ENCODE peak calls at places on chromosomes 4 and X, in seven cellular contexts. L, V, T, C, N, S and H are unnamed samples.

GRCh38 chr4:88616275-88616996 is 24.2 kb downstream of the HERC3 start:
- DNase-seq in L (no peak), V (no peak), N (no peak), C (no peak), S (no peak), T (no peak), H (no peak)

GRCh38 chrX:106987488-106987887 is 12.5 kb downstream of the MORC4 start:
- DNase-seq in C (no peak), S (no peak), T (no peak), N (no peak), V (no peak), L (no peak), H (no peak)

GRCh38 chr4:42767669-42768068 is 110.8 kb upstream of the ATP8A1 start:
- DNase-seq in S (no peak), C (no peak), N (no peak), T (no peak), L (no peak), V (no peak), H (no peak)

GRCh38 chr4:5704276-5704675 is 4.1 kb downstream of the EVC2 start:
- DNase-seq in T (no peak), S (no peak), L (no peak), C (no peak), V (no peak), N (no peak), H (no peak)

GRCh38 chr4:110550260-110550659 is 72.6 kb downstream of the PITX2 start:
- DNase-seq in S (no peak), V (no peak), T (no peak), C (peak; percentile 12), L (no peak), N (no peak), H (no peak)

GRCh38 chr4:151689211-151689991 is 71.4 kb downstream of the GATB start:
- DNase-seq in C (no peak), V (no peak), N (no peak), T (no peak), L (no peak), S (no peak), H (no peak)

GRCh38 chr4:147924604-147925412 is 192.9 kb downstream of the ARHGAP10 start:
- DNase-seq in L (no peak), V (no peak), S (no peak), T (no peak), N (no peak), C (peak; percentile 69), H (no peak)

GRCh38 chrX:129980540-129981206 is 1.8 kb upstream of the BCORL1 start:
- DNase-seq in C (peak; percentile 71), T (no peak), L (no peak), V (no peak), N (no peak), S (no peak), H (no peak)

GRCh38 chr4:185296665-185297460 is 87.5 kb downstream of the SNX25 start:
- DNase-seq in N (no peak), V (no peak), S (no peak), T (no peak), L (no peak), C (no peak), H (no peak)

GRCh38 chr4:25172964-25173917 is 13.0 kb upstream of the SEPSECS start:
- DNase-seq in V (no peak), T (peak; percentile 81), S (no peak), C (peak; percentile 62), L (no peak), N (no peak), H (no peak)

GRCh38 chr4:31458813-31459212 is 738.6 kb downstream of the PCDH7 start:
- DNase-seq in N (no peak), L (no peak), T (no peak), S (no peak), C (no peak), V (no peak), H (no peak)

GRCh38 chr4:159401791-159402380 is 299.0 kb downstream of the RAPGEF2 start:
- DNase-seq in T (peak; percentile 43), L (no peak), V (no peak), N (no peak), S (no peak), C (peak; percentile 15), H (no peak)

GRCh38 chrX:69068295-69069085 is 96.8 kb downstream of the PJA1 start:
- DNase-seq in T (no peak), L (no peak), V (no peak), S (no peak), C (no peak), N (no peak), H (no peak)

GRCh38 chr4:189081831-189082230 is 858.8 kb upstream of the FRG1 start:
- DNase-seq in V (no peak), C (no peak), S (no peak), L (no peak), T (no peak), N (no peak), H (no peak)

GRCh38 chr4:184968784-184969201 is 49.5 kb upstream of the HELT start:
- DNase-seq in S (no peak), V (no peak), N (no peak), L (no peak), C (peak; percentile 35), T (no peak), H (no peak)

GRCh38 chr4:185016946-185017797 is 1.1 kb upstream of the HELT start:
- DNase-seq in L (no peak), T (no peak), V (no peak), S (no peak), N (no peak), C (no peak), H (no peak)

GRCh38 chrX:1205681-1206611 is 6.5 kb downstream of the CRLF2 start:
- DNase-seq in N (no peak), C (peak; percentile 57), S (no peak), L (no peak), V (peak; percentile 64), T (peak; percentile 55), H (no peak)

GRCh38 chrX:153628665-153629064 is 18.3 kb upstream of the DUSP9 start:
- DNase-seq in L (no peak), V (no peak), T (no peak), N (no peak), C (no peak), S (no peak), H (no peak)

GRCh38 chr4:121676388-121677075 is 20.2 kb downstream of the ANXA5 start:
- DNase-seq in L (no peak), V (no peak), S (no peak), C (peak; percentile 84), N (no peak), T (no peak), H (no peak)

GRCh38 chr4:10186228-10187214 is 69.9 kb upstream of the WDR1 start:
- DNase-seq in L (no peak), V (no peak), N (no peak), T (no peak), S (no peak), C (no peak), H (no peak)

GRCh38 chr4:26736621-26737020 is 124.0 kb upstream of the STIM2 start:
- DNase-seq in V (no peak), T (no peak), N (no peak), C (no peak), S (no peak), L (no peak), H (no peak)

GRCh38 chr4:57091657-57092162 is 18.5 kb downstream of the IGFBP7 start:
- DNase-seq in L (no peak), C (no peak), S (no peak), N (no peak), T (no peak), V (no peak), H (no peak)

GRCh38 chrX:101229155-101229554 is 9.6 kb downstream of the DRP2 start:
- DNase-seq in C (no peak), L (no peak), V (no peak), T (no peak), N (no peak), S (no peak), H (no peak)

GRCh38 chr4:139735381-139736256 is 70.0 kb downstream of the MGST2 start:
- DNase-seq in N (no peak), T (no peak), L (no peak), C (peak; percentile 58), V (no peak), S (no peak), H (no peak)